ENCODE peak calls at places on chromosomes 16 and 17, in six cellular contexts. G is CD8-positive, alpha-beta T cell; J is mesenchymal stem cell; Z is BJ; H is CD4-positive, alpha-beta memory T cell; X is dorsolateral prefrontal cortex. U is an unnamed sample.

GRCh38 chr17:52106638-52107261 is 51.8 kb downstream of the CA10 start:
- DNase-seq in Z (no peak), H (peak), X (no peak), G (no peak), J (peak), U (peak)

GRCh38 chr17:64146418-64147109 is 16.6 kb upstream of the ERN1 start:
- DNase-seq in H (peak), G (peak), Z (no peak), J (peak), X (peak), U (peak)

GRCh38 chr17:39485555-39485954 is 24.3 kb downstream of the CDK12 start:
- DNase-seq in X (no peak), Z (peak), G (no peak), H (no peak), J (peak), U (no peak)

GRCh38 chr16:50213939-50214519 is 52.3 kb upstream of the ADCY7 start:
- DNase-seq in H (no peak), X (no peak), Z (no peak), J (peak), G (no peak), U (peak)

GRCh38 chr17:46935658-46936266 is 12.8 kb downstream of the GOSR2 start:
- DNase-seq in G (no peak), H (no peak), J (no peak), Z (no peak), X (no peak), U (no peak)

GRCh38 chr17:61942085-61942484 is 14.3 kb upstream of the INTS2 start:
- DNase-seq in J (no peak), G (no peak), H (no peak), X (no peak), Z (no peak), U (no peak)

GRCh38 chr17:37824534-37825485 is 80.0 kb upstream of the HNF1B start:
- DNase-seq in Z (peak), G (no peak), H (no peak), X (no peak), J (peak), U (peak)

GRCh38 chr17:78129385-78130079 is 977 bp upstream of the TMC6 start:
- DNase-seq in G (no peak), H (peak), Z (no peak), J (no peak), X (no peak), U (peak)

GRCh38 chr16:83308414-83308813 is 499.4 kb upstream of the HSBP1 start:
- DNase-seq in X (no peak), Z (no peak), H (no peak), J (no peak), G (no peak), U (no peak)

GRCh38 chr17:2004435-2004952 is 20.6 kb downstream of the RTN4RL1 start:
- DNase-seq in Z (no peak), X (no peak), G (no peak), H (no peak), J (no peak), U (no peak)

GRCh38 chr17:50424246-50425000 is 1.6 kb upstream of the ACSF2 start:
- DNase-seq in X (no peak), H (no peak), J (peak), G (no peak), Z (no peak), U (no peak)

GRCh38 chr16:11627822-11628457 is 40.3 kb upstream of the SNN start:
- DNase-seq in H (no peak), G (no peak), J (no peak), X (no peak), Z (peak), U (peak)

GRCh38 chr17:46756061-46756735 is 62.3 kb downstream of the WNT3 start:
- DNase-seq in Z (no peak), H (no peak), X (no peak), G (no peak), J (no peak), U (no peak)

GRCh38 chr17:38449364-38449763 is 21.1 kb downstream of the ARHGAP23 start:
- DNase-seq in Z (no peak), X (no peak), G (no peak), J (peak), H (no peak), U (no peak)

GRCh38 chr16:1691956-1692355 is 13.9 kb downstream of the JPT2 start:
- DNase-seq in X (peak), G (no peak), Z (no peak), J (peak), H (no peak), U (no peak)

GRCh38 chr17:60971515-60972369 is 294.1 kb downstream of the BCAS3 start:
- DNase-seq in H (no peak), J (peak), G (peak), X (no peak), Z (no peak), U (peak)

GRCh38 chr17:9011001-9011400 is 10.3 kb upstream of the NTN1 start:
- DNase-seq in Z (no peak), J (no peak), X (no peak), H (no peak), G (no peak), U (no peak)

GRCh38 chr17:17028878-17029535 is 13.2 kb upstream of the MPRIP start:
- DNase-seq in J (no peak), H (no peak), X (no peak), G (no peak), Z (no peak), U (peak)

GRCh38 chr16:88343276-88343791 is 39.4 kb upstream of the ZNF469 start:
- DNase-seq in H (no peak), Z (no peak), G (no peak), X (no peak), J (no peak), U (no peak)

GRCh38 chr17:57745242-57745641 is at the start of gene CCDC182:
- DNase-seq in X (no peak), J (no peak), H (no peak), Z (no peak), G (no peak), U (no peak)

GRCh38 chr16:75070055-75070841 is 46.3 kb downstream of the LDHD start:
- DNase-seq in J (no peak), G (no peak), H (no peak), Z (no peak), X (peak), U (no peak)

GRCh38 chr17:27888072-27888471 is 5.1 kb downstream of the LYRM9 start:
- DNase-seq in Z (no peak), X (no peak), J (no peak), G (no peak), H (no peak), U (no peak)

GRCh38 chr17:79664925-79665738 is 54.3 kb upstream of the RBFOX3 start:
- DNase-seq in Z (no peak), G (no peak), X (peak), J (no peak), H (no peak), U (peak)

GRCh38 chr17:57849163-57849873 is 526 bp downstream of the MRPS23 start:
- DNase-seq in J (no peak), H (peak), G (peak), X (no peak), Z (no peak), U (no peak)

GRCh38 chr17:4364622-4365041 is 1.8 kb downstream of the UBE2G1 start:
- DNase-seq in H (no peak), X (no peak), Z (no peak), J (no peak), G (no peak), U (no peak)

GRCh38 chr17:10357768-10358167 is 15.0 kb downstream of the MYH13 start:
- DNase-seq in J (no peak), G (no peak), Z (no peak), H (no peak), X (no peak), U (peak)

DNA sequence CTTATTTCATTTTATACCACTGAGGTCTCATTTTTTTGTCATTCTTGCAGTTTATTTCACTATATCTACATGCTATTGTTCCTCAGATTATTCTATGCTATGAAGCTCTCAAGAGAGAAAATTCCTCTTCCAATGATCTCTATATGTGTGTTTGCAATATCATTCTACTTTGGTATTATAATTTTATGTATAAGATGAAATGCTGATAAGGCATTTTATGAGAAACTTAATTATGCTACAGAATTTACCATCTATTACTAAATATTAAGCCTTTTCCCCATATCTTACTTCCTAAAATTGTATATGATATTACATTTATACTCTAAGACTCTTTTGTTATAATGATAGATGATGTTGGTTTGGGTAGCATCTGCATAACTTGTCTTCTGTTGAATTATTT is 765.5 kb downstream of the KCNJ2 start:
- DNase-seq in G (no peak), Z (no peak), H (no peak), X (no peak), J (no peak), U (no peak)
- H3K4me3 ChIP-seq in G (no peak), Z (no peak), H (no peak), X (no peak), J (no peak), U (no peak)

GRCh38 chr16:84726670-84727467 is 27.1 kb downstream of the USP10 start:
- DNase-seq in X (no peak), J (peak), G (no peak), Z (no peak), H (no peak), U (no peak)

GRCh38 chr16:84732674-84733352 is 33.0 kb downstream of the USP10 start:
- DNase-seq in Z (no peak), X (no peak), J (no peak), H (no peak), G (no peak), U (no peak)

GRCh38 chr16:84729716-84730320 is 30.0 kb downstream of the USP10 start:
- DNase-seq in X (no peak), H (no peak), Z (no peak), G (no peak), J (peak), U (no peak)

GRCh38 chr16:84728853-84729424 is 29.1 kb downstream of the USP10 start:
- DNase-seq in J (no peak), H (no peak), G (no peak), X (no peak), Z (no peak), U (no peak)

DNA sequence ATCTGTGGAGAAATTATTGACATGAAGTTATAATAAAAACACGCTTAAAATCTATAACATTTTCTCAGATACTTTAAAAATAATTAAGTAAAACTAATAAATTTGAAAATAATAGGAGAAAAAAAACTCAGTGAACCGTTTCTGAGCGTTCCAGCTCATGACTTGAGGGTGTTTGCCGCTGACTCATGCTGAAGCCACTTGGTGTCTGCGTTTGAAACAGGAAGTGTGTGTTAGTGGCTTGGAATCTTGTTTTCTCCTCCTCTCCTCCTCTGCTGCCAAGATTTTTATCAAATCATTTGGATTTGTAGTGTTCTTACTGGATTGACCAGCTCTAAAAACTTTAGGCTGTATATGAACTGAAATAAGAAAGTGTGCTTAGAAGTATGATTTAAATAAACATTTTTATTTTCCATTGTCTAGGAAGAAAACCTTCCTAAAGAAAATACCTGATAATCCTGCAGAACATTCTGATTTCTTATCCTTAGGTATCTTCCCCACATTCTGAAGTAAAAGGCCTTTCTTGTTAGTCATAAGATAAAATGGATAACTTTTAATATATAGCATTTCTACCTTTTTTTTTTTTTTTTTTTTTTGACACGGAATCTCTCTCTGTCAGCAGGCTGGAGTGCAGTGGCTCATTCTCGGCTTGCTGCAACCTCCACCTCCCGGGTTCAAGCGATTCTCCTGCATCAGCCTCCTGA is 30.8 kb downstream of the USP10 start:
- DNase-seq in J (peak), H (peak), G (no peak), Z (peak), X (peak), U (peak)
- H3K4me3 ChIP-seq in J (peak), H (no peak), G (no peak), Z (no peak), X (no peak), U (no peak)

DNA sequence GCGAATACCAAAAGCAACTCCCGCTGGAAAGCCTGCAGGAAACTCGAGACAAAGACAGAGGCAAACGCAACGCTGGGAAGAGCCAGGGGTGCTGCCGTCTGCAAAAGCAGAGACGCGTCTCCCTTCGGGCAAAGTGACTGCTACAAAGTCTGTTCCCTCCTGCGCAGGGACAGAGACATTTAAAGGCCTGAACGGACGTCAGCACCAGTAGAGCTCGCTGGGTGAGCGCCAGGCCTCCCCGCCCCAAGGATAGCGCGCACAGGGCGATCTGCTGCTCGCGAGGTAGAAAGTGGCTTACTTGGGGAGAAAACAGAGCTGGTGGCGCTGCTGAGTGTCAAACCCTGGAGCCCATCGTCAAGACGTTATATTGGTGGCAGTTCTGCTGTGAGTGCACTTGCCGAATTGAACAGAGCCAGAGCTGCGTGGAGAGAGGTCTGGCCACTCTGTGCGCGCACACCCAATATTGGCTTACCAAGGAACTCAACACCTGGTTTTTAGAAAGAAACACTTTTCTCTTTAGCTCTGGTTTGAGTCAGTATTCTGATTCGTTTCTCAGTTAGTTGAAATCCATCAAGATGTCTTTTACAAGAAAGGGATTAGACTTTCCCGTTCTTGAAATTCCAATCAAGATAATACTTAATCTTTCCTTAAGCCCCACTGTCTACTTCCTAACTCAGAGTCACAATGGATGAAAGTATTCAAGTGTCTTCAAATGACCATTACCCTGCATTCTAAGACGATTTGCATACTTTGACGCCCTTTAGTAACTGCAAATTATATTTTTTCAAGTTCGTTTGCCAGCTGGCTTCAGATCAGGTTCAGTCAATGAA is 190.1 kb downstream of the USP22 start:
- DNase-seq in G (no peak), J (peak), Z (no peak), H (no peak), X (peak), U (no peak)
- H3K4me3 ChIP-seq in G (peak), J (peak), Z (no peak), H (no peak), X (peak), U (peak)

GRCh38 chr17:6508519-6509294 is 47.6 kb downstream of the PITPNM3 start:
- DNase-seq in J (no peak), G (no peak), Z (no peak), H (no peak), X (no peak), U (no peak)

GRCh38 chr17:6510321-6511023 is 45.9 kb downstream of the PITPNM3 start:
- DNase-seq in H (no peak), J (peak), Z (no peak), G (no peak), X (no peak), U (no peak)

GRCh38 chr17:6509921-6510320 is 46.4 kb downstream of the PITPNM3 start:
- DNase-seq in X (no peak), J (no peak), G (no peak), Z (no peak), H (no peak), U (no peak)

GRCh38 chr17:6508026-6508425 is 48.3 kb downstream of the PITPNM3 start:
- DNase-seq in Z (no peak), H (no peak), X (no peak), G (no peak), J (no peak), U (no peak)

GRCh38 chr17:6509295-6509771 is 47.0 kb downstream of the PITPNM3 start:
- DNase-seq in X (no peak), G (no peak), Z (no peak), H (no peak), J (no peak), U (peak)
- H3K4me3 ChIP-seq in X (no peak), G (no peak), Z (no peak), H (no peak), J (no peak), U (no peak)

GRCh38 chr17:13755851-13756250 is 154.1 kb upstream of the HS3ST3A1 start:
- DNase-seq in Z (no peak), J (no peak), X (no peak), H (no peak), G (no peak), U (no peak)
- H3K4me3 ChIP-seq in Z (no peak), J (no peak), X (no peak), H (no peak), G (no peak), U (no peak)

DNA sequence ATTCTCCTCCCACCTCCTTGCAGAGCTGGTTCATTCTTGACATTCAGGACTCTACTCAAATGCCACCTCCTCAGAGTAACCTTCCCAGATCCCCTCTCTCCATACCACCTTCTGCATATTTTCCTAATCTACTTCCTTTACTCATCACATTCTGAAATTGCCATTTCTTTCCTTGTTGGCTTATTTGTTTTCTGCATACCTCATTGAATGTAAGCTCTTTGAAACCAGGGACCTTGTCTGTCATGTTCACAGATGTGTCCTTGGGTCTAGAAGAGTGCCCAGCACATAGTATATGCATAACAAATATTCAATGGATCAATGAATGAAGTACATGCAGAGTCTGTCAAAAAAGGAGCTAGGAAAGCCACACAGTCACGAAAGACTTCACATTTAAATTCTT is 7.8 kb upstream of the LONP2 start:
- DNase-seq in G (no peak), Z (no peak), J (no peak), H (no peak), X (no peak), U (no peak)
- H3K4me3 ChIP-seq in G (no peak), Z (no peak), J (no peak), H (no peak), X (no peak), U (no peak)

GRCh38 chr16:57127836-57128235 is 35.5 kb downstream of the CPNE2 start:
- DNase-seq in G (no peak), X (no peak), H (no peak), J (no peak), Z (no peak), U (no peak)
- H3K4me3 ChIP-seq in G (no peak), X (no peak), H (no peak), J (no peak), Z (no peak), U (no peak)

U was measured in H7.